ENCODE peak calls at places on chromosomes 5 and 9, in four cellular contexts. One of them, this sample, is unnamed.
A peak's percentile ranks its signal among the peaks of the same experiment; 100 is the strongest.

GRCh38 chr9:127233582-127234350 is 30.8 kb upstream of the GARNL3 start:
- DNase-seq in GM12878: no peak
- DNase-seq in IMR-90: no peak
- DNase-seq in K562: no peak
- DNase-seq in this sample: no peak

GRCh38 chr5:158039911-158040347 is 181.0 kb upstream of the CLINT1 start:
- DNase-seq in K562: no peak
- DNase-seq in IMR-90: no peak
- DNase-seq in GM12878: peak; percentile 4
- DNase-seq in this sample: no peak

GRCh38 chr9:102631559-102631958 is 363.6 kb upstream of the CYLC2 start:
- DNase-seq in K562: peak; percentile 4
- DNase-seq in GM12878: no peak
- DNase-seq in IMR-90: no peak
- DNase-seq in this sample: no peak

GRCh38 chr5:141883184-141883947 is 5.2 kb upstream of the PCDH1 start:
- DNase-seq in GM12878: no peak
- DNase-seq in K562: peak; percentile 58
- DNase-seq in IMR-90: peak; percentile 11
- DNase-seq in this sample: peak; percentile 19

GRCh38 chr5:52989781-52990530 is 804 bp downstream of the ITGA2 start:
- DNase-seq in GM12878: no peak
- DNase-seq in IMR-90: peak; percentile 60
- DNase-seq in K562: no peak
- DNase-seq in this sample: peak; percentile 31

GRCh38 chr5:107621089-107621488 is 49.6 kb downstream of the EFNA5 start:
- DNase-seq in IMR-90: no peak
- DNase-seq in K562: no peak
- DNase-seq in GM12878: no peak
- DNase-seq in this sample: no peak

GRCh38 chr5:133526368-133526767 is 86.0 kb downstream of the FSTL4 start:
- DNase-seq in K562: peak; percentile 22
- DNase-seq in GM12878: no peak
- DNase-seq in IMR-90: no peak
- DNase-seq in this sample: no peak

GRCh38 chr9:136791466-136792276 is 527 bp downstream of the TMEM141 start:
- DNase-seq in K562: peak; percentile 37
- DNase-seq in IMR-90: no peak
- DNase-seq in GM12878: no peak
- DNase-seq in this sample: peak; percentile 54

GRCh38 chr9:68507098-68507795 is 33.4 kb downstream of the TMEM252 start:
- DNase-seq in GM12878: no peak
- DNase-seq in K562: peak; percentile 17
- DNase-seq in IMR-90: peak; percentile 51
- DNase-seq in this sample: peak; percentile 15

GRCh38 chr9:38318755-38319495 is 73.6 kb upstream of the ALDH1B1 start:
- DNase-seq in GM12878: peak; percentile 90
- DNase-seq in IMR-90: peak; percentile 72
- DNase-seq in K562: no peak
- DNase-seq in this sample: no peak

GRCh38 chr5:143053780-143054179 is 283.6 kb downstream of the ARHGAP26 start:
- DNase-seq in GM12878: no peak
- DNase-seq in IMR-90: no peak
- DNase-seq in K562: no peak
- DNase-seq in this sample: no peak

GRCh38 chr5:131587541-131587940 is 47.5 kb downstream of the RAPGEF6 start:
- DNase-seq in GM12878: no peak
- DNase-seq in K562: no peak
- DNase-seq in IMR-90: peak; percentile 47
- DNase-seq in this sample: no peak

GRCh38 chr9:22119537-22120167 is 110.5 kb upstream of the CDKN2B start:
- DNase-seq in GM12878: no peak
- DNase-seq in IMR-90: peak; percentile 50
- DNase-seq in K562: no peak
- DNase-seq in this sample: no peak

GRCh38 chr5:149677721-149678120 is 52.4 kb upstream of the PPARGC1B start:
- DNase-seq in IMR-90: no peak
- DNase-seq in K562: no peak
- DNase-seq in GM12878: peak; percentile 23
- DNase-seq in this sample: no peak

GRCh38 chr9:86175743-86176456 is 76.5 kb upstream of the GOLM1 start:
- DNase-seq in GM12878: no peak
- DNase-seq in K562: no peak
- DNase-seq in IMR-90: no peak
- DNase-seq in this sample: no peak

GRCh38 chr5:143806568-143806967 is 5.4 kb upstream of the HMHB1 start:
- DNase-seq in K562: no peak
- DNase-seq in GM12878: peak; percentile 60
- DNase-seq in IMR-90: no peak
- DNase-seq in this sample: no peak

GRCh38 chr5:123209163-123210013 is 120.3 kb downstream of the PRDM6 start:
- DNase-seq in GM12878: no peak
- DNase-seq in K562: peak; percentile 49
- DNase-seq in IMR-90: peak; percentile 96
- DNase-seq in this sample: peak; percentile 52

GRCh38 chr5:42806004-42806700 is 5.5 kb downstream of the SELENOP start:
- DNase-seq in GM12878: no peak
- DNase-seq in K562: no peak
- DNase-seq in IMR-90: no peak
- DNase-seq in this sample: no peak

GRCh38 chr9:133875131-133875530 is 117.0 kb downstream of the VAV2 start:
- DNase-seq in IMR-90: no peak
- DNase-seq in K562: no peak
- DNase-seq in GM12878: no peak
- DNase-seq in this sample: no peak

GRCh38 chr5:74651710-74652109 is 11.2 kb upstream of the ENC1 start:
- DNase-seq in GM12878: no peak
- DNase-seq in IMR-90: no peak
- DNase-seq in K562: no peak
- DNase-seq in this sample: no peak

GRCh38 chr5:140647042-140647341 is 438 bp downstream of the NDUFA2 start:
- DNase-seq in IMR-90: no peak
- DNase-seq in GM12878: no peak
- DNase-seq in K562: no peak
- DNase-seq in this sample: no peak

GRCh38 chr9:21677834-21678233 is 124.6 kb upstream of the MTAP start:
- DNase-seq in K562: no peak
- DNase-seq in IMR-90: peak; percentile 94
- DNase-seq in GM12878: no peak
- DNase-seq in this sample: peak; percentile 95

GRCh38 chr5:138981131-138981530 is 106.0 kb upstream of the LRRTM2 start:
- DNase-seq in K562: no peak
- DNase-seq in GM12878: no peak
- DNase-seq in IMR-90: peak; percentile 77
- DNase-seq in this sample: no peak

GRCh38 chr9:95425910-95426551 is 90.7 kb downstream of the PTCH1 start:
- DNase-seq in GM12878: no peak
- DNase-seq in IMR-90: peak; percentile 74
- DNase-seq in K562: peak; percentile 33
- DNase-seq in this sample: peak; percentile 80

GRCh38 chr5:135193213-135194125 is 159.4 kb upstream of the PITX1 start:
- DNase-seq in K562: peak; percentile 52
- DNase-seq in IMR-90: peak; percentile 89
- DNase-seq in GM12878: no peak
- DNase-seq in this sample: no peak

GRCh38 chr9:112301420-112301819 is 32.0 kb downstream of the PTBP3 start:
- DNase-seq in GM12878: no peak
- DNase-seq in K562: no peak
- DNase-seq in IMR-90: no peak
- DNase-seq in this sample: no peak

GRCh38 chr9:91954841-91955471 is 4.9 kb upstream of the ROR2 start:
- DNase-seq in GM12878: no peak
- DNase-seq in K562: peak; percentile 68
- DNase-seq in IMR-90: peak; percentile 91
- DNase-seq in this sample: peak; percentile 69

GRCh38 chr5:114789773-114790402 is 379.8 kb downstream of the TRIM36 start:
- DNase-seq in IMR-90: no peak
- DNase-seq in GM12878: no peak
- DNase-seq in K562: peak; percentile 3
- DNase-seq in this sample: peak; percentile 45

GRCh38 chr9:69768101-69768500 is 8.3 kb upstream of the PTAR1 start:
- DNase-seq in K562: no peak
- DNase-seq in IMR-90: no peak
- DNase-seq in GM12878: no peak
- DNase-seq in this sample: no peak

GRCh38 chr5:10588109-10588775 is 24.4 kb downstream of the ANKRD33B start:
- DNase-seq in K562: no peak
- DNase-seq in GM12878: no peak
- DNase-seq in IMR-90: no peak
- DNase-seq in this sample: no peak

GRCh38 chr5:111734013-111734412 is 23.0 kb downstream of the NREP start:
- DNase-seq in IMR-90: peak; percentile 65
- DNase-seq in GM12878: no peak
- DNase-seq in K562: no peak
- DNase-seq in this sample: no peak

GRCh38 chr9:36728651-36729520 is 156.2 kb downstream of the MELK start:
- DNase-seq in GM12878: peak; percentile 13
- DNase-seq in K562: peak; percentile 57
- DNase-seq in IMR-90: peak; percentile 78
- DNase-seq in this sample: peak; percentile 76

GRCh38 chr5:1886634-1887399 is 4.1 kb upstream of the IRX4 start:
- DNase-seq in GM12878: no peak
- DNase-seq in IMR-90: no peak
- DNase-seq in K562: no peak
- DNase-seq in this sample: no peak

GRCh38 chr5:1883925-1884637 is 1.4 kb upstream of the IRX4 start:
- DNase-seq in K562: no peak
- DNase-seq in IMR-90: no peak
- DNase-seq in GM12878: no peak
- DNase-seq in this sample: no peak

GRCh38 chr5:1884638-1885475 is 2.1 kb upstream of the IRX4 start:
- DNase-seq in IMR-90: no peak
- DNase-seq in K562: no peak
- DNase-seq in GM12878: no peak
- DNase-seq in this sample: no peak

GRCh38 chr5:1885777-1886633 is 3.3 kb upstream of the IRX4 start:
- DNase-seq in K562: no peak
- DNase-seq in GM12878: no peak
- DNase-seq in IMR-90: no peak
- DNase-seq in this sample: no peak

DNA sequence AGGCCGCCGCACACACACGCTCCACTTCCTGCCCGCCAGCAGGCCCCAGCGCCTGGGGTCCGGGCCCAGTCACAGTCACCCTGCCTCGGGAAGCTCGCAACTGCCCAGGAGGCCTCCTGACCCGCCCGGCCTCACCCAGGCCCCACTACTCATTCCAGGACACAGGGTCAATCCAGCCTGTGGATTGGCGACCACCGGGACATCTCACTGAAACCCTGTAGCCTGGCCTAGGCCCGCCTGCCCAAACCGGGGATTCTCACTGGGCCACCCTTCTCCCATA is 2.7 kb upstream of the IRX4 start:
- DNase-seq in GM12878: no peak
- DNase-seq in K562: no peak
- DNase-seq in IMR-90: no peak
- DNase-seq in this sample: no peak
- TF ChIP-seq BHLHE40 in GM12878: no peak
- TF ChIP-seq BHLHE40 in K562: no peak
- TF ChIP-seq BHLHE40 in IMR-90: no peak
- TF ChIP-seq BHLHE40 in this sample: no peak

GRCh38 chr9:130192600-130192999 is 20.4 kb downstream of the NCS1 start:
- DNase-seq in GM12878: no peak
- DNase-seq in K562: no peak
- DNase-seq in IMR-90: no peak
- DNase-seq in this sample: no peak

GRCh38 chr9:130191068-130191748 is 19.0 kb downstream of the NCS1 start:
- DNase-seq in IMR-90: no peak
- DNase-seq in GM12878: no peak
- DNase-seq in K562: no peak
- DNase-seq in this sample: no peak

GRCh38 chr9:130193119-130193518 is 20.9 kb downstream of the NCS1 start:
- DNase-seq in K562: no peak
- DNase-seq in IMR-90: no peak
- DNase-seq in GM12878: no peak
- DNase-seq in this sample: no peak

GRCh38 chr9:130189840-130190239 is 17.6 kb downstream of the NCS1 start:
- DNase-seq in K562: no peak
- DNase-seq in GM12878: no peak
- DNase-seq in IMR-90: peak; percentile 86
- DNase-seq in this sample: no peak

GRCh38 chr9:130191749-130192120 is 19.5 kb downstream of the NCS1 start:
- DNase-seq in GM12878: no peak
- DNase-seq in IMR-90: no peak
- DNase-seq in K562: no peak
- DNase-seq in this sample: no peak
- TF ChIP-seq ELK1 in GM12878: no peak
- TF ChIP-seq ELK1 in IMR-90: no peak
- TF ChIP-seq ELK1 in K562: no peak
- TF ChIP-seq ELK1 in this sample: no peak

DNA sequence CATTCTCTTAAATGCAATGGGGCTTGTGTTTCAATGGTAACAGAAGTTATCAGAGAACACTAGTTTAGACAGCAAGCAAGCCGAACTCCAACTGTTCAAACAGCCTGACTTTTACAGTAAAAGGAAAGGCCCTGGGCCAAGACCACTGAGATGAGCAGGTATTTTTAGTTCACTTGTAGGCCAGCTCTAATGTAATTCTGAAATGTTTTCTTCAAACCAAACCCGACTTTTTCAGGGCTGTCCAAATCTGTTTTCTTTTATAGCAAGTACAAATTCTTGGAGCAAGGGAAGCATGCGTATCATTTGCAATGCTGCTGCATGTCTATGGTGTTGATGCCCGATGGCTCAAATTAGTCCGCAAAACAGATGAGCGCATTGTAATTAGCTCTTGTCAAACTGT is 192.9 kb downstream of the SLF1 start:
- DNase-seq in IMR-90: no peak
- DNase-seq in K562: no peak
- DNase-seq in GM12878: no peak
- DNase-seq in this sample: no peak
- H3K4me2 ChIP-seq in IMR-90: no peak overlapping the region
- H3K4me2 ChIP-seq in K562: no peak overlapping the region
- H3K4me2 ChIP-seq in GM12878: no peak overlapping the region
- H3K4me2 ChIP-seq in this sample: no peak overlapping the region

GRCh38 chr5:113292535-113292934 is 142.3 kb downstream of the TSSK1B start:
- DNase-seq in GM12878: no peak
- DNase-seq in K562: no peak
- DNase-seq in IMR-90: peak; percentile 32
- DNase-seq in this sample: no peak
- TF ChIP-seq BHLHE40 in GM12878: no peak
- TF ChIP-seq BHLHE40 in K562: no peak
- TF ChIP-seq BHLHE40 in IMR-90: no peak
- TF ChIP-seq BHLHE40 in this sample: no peak

DNA sequence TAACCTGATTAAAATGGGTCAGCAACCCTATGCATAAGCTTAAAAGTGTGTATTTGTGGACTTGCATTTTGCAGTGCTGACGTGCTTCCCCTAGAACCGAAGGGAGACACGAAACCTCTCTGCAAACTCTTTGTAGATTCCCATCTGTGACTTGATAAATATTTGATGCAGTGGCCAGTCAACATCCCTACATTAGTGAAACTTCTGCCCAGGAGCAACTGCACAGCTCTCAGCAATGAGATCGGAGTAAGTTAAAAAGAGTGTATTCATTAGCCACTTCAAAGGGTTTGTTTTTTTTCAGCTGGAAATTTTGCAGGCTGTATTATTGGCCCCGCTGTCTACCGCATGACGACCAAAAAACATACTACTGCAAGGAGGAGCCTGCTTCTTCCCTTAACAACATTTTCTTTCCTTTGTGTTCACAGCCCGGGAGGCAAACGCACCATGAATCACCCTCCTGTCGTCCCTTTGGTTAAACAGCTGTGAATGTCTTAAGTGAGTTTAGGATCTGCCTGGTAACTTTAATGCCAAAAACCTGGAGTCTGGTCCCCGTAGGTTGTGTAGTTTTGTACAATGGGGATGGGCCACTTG is 38.0 kb upstream of the TCERG1 start:
- DNase-seq in IMR-90: peak; percentile 26
- DNase-seq in K562: no peak
- DNase-seq in GM12878: no peak
- DNase-seq in this sample: no peak
- TF ChIP-seq ELK1 in IMR-90: no peak
- TF ChIP-seq ELK1 in K562: no peak
- TF ChIP-seq ELK1 in GM12878: no peak
- TF ChIP-seq ELK1 in this sample: no peak

This sample was measured in A549.